ENCODE peak calls at places on chromosomes 5 and 9, in nine cellular contexts. M, L, S, X, D, P, T, U and J are unnamed samples.
A peak's percentile ranks its signal among the peaks of the same experiment; 100 is the strongest.

GRCh38 chr9:113568481-113569321 is 105.2 kb downstream of the RGS3 start:
- DNase-seq in D (no peak), L (no peak), U (no peak), P (no peak), X (peak; percentile 91), T (peak; percentile 7), M (no peak), S (no peak), J (no peak)

GRCh38 chr5:123391009-123391408 is 32.2 kb downstream of the CEP120 start:
- DNase-seq in S (no peak), M (no peak), P (no peak), D (no peak), L (no peak), U (no peak), T (no peak), X (no peak), J (no peak)

GRCh38 chr5:943201-943873 is 50.7 kb downstream of the TRIP13 start:
- DNase-seq in S (no peak), L (no peak), D (no peak), X (peak; percentile 45), P (no peak), M (no peak), U (no peak), T (no peak), J (no peak)

GRCh38 chr5:95042040-95042439 is 242.9 kb downstream of the MCTP1 start:
- DNase-seq in D (no peak), S (no peak), L (no peak), T (no peak), X (no peak), U (no peak), M (no peak), P (no peak), J (no peak)

GRCh38 chr5:8906303-8906967 is 639.4 kb downstream of the SEMA5A start:
- DNase-seq in P (no peak), T (no peak), S (peak; percentile 86), D (no peak), U (no peak), M (no peak), X (peak; percentile 94), L (no peak), J (no peak)

GRCh38 chr9:93520523-93520922 is 55.9 kb upstream of the PHF2 start:
- DNase-seq in M (no peak), X (no peak), T (no peak), S (no peak), U (no peak), D (no peak), P (no peak), L (no peak), J (no peak)

GRCh38 chr9:97573482-97574073 is 59.6 kb downstream of the TSTD2 start:
- DNase-seq in M (no peak), T (no peak), U (no peak), S (peak; percentile 10), P (peak; percentile 15), X (no peak), D (no peak), L (no peak), J (no peak)

GRCh38 chr5:14490309-14490711 is 91.3 kb upstream of the OTULINL start:
- DNase-seq in M (no peak), P (no peak), U (no peak), L (no peak), X (peak; percentile 48), T (peak; percentile 32), D (no peak), S (no peak), J (no peak)

GRCh38 chr9:69155341-69156030 is 18.6 kb upstream of the TJP2 start:
- DNase-seq in D (no peak), T (no peak), L (no peak), P (no peak), X (no peak), M (no peak), S (no peak), U (no peak), J (no peak)